ENCODE peak calls at places on chromosomes 7 and 10, in seven cellular contexts. P is cardiac fibroblast, J is lower lobe of right lung, K is foreskin fibroblast, Z is epithelial cell of esophagus, V is astrocyte of the spinal cord, W is left ventricle myocardium inferior. L is an unnamed sample.
A peak's percentile ranks its signal among the peaks of the same experiment; 100 is the strongest.

GRCh38 chr7:80273327-80273726 is 138.7 kb downstream of the GNAI1 start:
- DNase-seq in P (peak; percentile 70), J (no peak), K (peak; percentile 63), Z (peak; percentile 80), V (peak; percentile 41), W (no peak), L (no peak)

GRCh38 chr10:96646251-96646740 is 59.5 kb upstream of the TM9SF3 start:
- DNase-seq in P (no peak), J (no peak), K (no peak), Z (no peak), V (no peak), W (no peak), L (no peak)

GRCh38 chr10:29731760-29732159 is 97.0 kb upstream of the SVIL start:
- DNase-seq in P (peak; percentile 38), J (no peak), K (peak; percentile 80), Z (no peak), V (no peak), W (no peak), L (no peak)

GRCh38 chr10:112871021-112871420 is 79.0 kb upstream of the TCF7L2 start:
- DNase-seq in P (no peak), J (no peak), K (no peak), Z (no peak), V (no peak), W (no peak), L (no peak)

GRCh38 chr10:74194545-74194944 is 43.5 kb downstream of the ADK start:
- DNase-seq in P (peak; percentile 30), J (no peak), K (peak; percentile 12), Z (peak; percentile 36), V (peak; percentile 44), W (no peak), L (no peak)

GRCh38 chr10:132061030-132061429 is 4.7 kb upstream of the JAKMIP3 start:
- DNase-seq in P (no peak), J (no peak), K (no peak), Z (no peak), V (no peak), W (no peak), L (no peak)

GRCh38 chr10:79038841-79039201 is 29.9 kb upstream of the ZMIZ1 start:
- DNase-seq in P (peak; percentile 11), J (peak; percentile 21), K (peak; percentile 73), Z (no peak), V (peak; percentile 3), W (no peak), L (no peak)

GRCh38 chr7:25643770-25644394 is 415.6 kb upstream of the NPVF start:
- DNase-seq in P (no peak), J (no peak), K (no peak), Z (no peak), V (no peak), W (no peak), L (no peak)

GRCh38 chr7:131019351-131019750 is 285.3 kb upstream of the KLF14 start:
- DNase-seq in P (no peak), J (no peak), K (no peak), Z (no peak), V (no peak), W (no peak), L (no peak)

GRCh38 chr7:101667959-101668358 is 38.9 kb upstream of the MYL10 start:
- DNase-seq in P (no peak), J (no peak), K (no peak), Z (no peak), V (no peak), W (no peak), L (no peak)

GRCh38 chr7:101666751-101667150 is 37.7 kb upstream of the MYL10 start:
- DNase-seq in P (no peak), J (no peak), K (peak; percentile 54), Z (no peak), V (no peak), W (no peak), L (no peak)

GRCh38 chr7:101667399-101667798 is 38.3 kb upstream of the MYL10 start:
- DNase-seq in P (no peak), J (no peak), K (no peak), Z (no peak), V (no peak), W (no peak), L (no peak)

GRCh38 chr7:101668726-101669125 is 39.6 kb upstream of the MYL10 start:
- DNase-seq in P (no peak), J (no peak), K (no peak), Z (no peak), V (no peak), W (no peak), L (no peak)

GRCh38 chr7:101669307-101669706 is 40.2 kb upstream of the MYL10 start:
- DNase-seq in P (no peak), J (no peak), K (no peak), Z (no peak), V (no peak), W (no peak), L (no peak)
- TF ChIP-seq CTCF in P (peak; percentile 48), J (peak; percentile 20), K (no peak), Z (peak; percentile 18), V (peak; percentile 30), W (no peak), L (peak; percentile 12)

DNA sequence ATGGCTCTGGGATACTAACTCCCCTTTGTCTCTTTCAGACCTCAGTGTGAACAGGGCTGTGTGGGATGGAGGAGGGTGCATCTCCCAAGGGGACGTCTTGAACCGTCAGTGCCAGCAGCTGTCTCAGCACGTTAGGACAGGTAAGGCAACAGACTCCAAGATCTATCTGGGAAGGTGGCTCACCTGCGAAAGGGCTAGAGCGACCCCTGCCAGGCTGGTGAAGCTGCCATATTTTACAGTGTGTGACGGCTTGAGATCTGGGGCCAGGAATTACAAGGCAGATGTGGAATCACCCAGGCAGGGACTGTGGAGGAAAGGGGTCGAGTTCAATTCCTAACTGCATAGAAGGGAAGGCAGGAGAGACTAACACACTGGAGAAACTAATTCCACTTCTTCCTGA is 11.2 kb downstream of the MUC17 start:
- DNase-seq in P (no peak), J (no peak), K (no peak), Z (peak; percentile 35), V (no peak), W (no peak), L (no peak)
- TF ChIP-seq CTCF in P (no peak), J (no peak), K (no peak), Z (peak; percentile 11), V (no peak), W (no peak), L (no peak)

DNA sequence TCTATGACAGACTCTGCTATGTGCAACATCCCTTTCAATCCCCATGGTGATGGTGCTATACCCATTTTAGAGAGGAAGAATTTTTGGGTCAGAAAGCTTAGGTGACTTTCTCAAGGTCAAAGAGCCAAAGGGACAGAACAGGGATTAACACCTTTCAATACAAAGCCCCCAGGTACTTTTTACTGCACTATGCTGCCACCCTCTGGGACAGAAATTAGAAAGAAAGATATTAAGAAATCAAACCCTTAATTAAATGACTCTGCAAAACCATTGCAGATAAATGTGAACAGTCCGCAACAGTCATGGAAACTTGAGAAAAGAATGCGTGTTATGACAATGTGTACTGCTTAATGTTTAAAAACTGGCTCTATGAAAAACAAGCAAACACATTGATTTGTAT is 673.7 kb downstream of the MAGI2 start:
- DNase-seq in P (no peak), J (no peak), K (no peak), Z (no peak), V (no peak), W (no peak), L (no peak)
- TF ChIP-seq CTCF in P (no peak), J (no peak), K (no peak), Z (no peak), V (no peak), W (no peak), L (no peak)

GRCh38 chr10:43688348-43688892 is 39.7 kb upstream of the ZNF32 start:
- DNase-seq in P (no peak), J (no peak), K (no peak), Z (no peak), V (no peak), W (no peak), L (no peak)

GRCh38 chr10:43684198-43684559 is 35.5 kb upstream of the ZNF32 start:
- DNase-seq in P (no peak), J (no peak), K (no peak), Z (no peak), V (no peak), W (no peak), L (no peak)

GRCh38 chr10:43685744-43686143 is 37.1 kb upstream of the ZNF32 start:
- DNase-seq in P (peak; percentile 35), J (no peak), K (no peak), Z (no peak), V (no peak), W (peak; percentile 58), L (no peak)

GRCh38 chr10:43687373-43687772 is 38.7 kb upstream of the ZNF32 start:
- DNase-seq in P (no peak), J (no peak), K (no peak), Z (no peak), V (no peak), W (no peak), L (no peak)

GRCh38 chr10:43686414-43686813 is 37.7 kb upstream of the ZNF32 start:
- DNase-seq in P (no peak), J (no peak), K (no peak), Z (no peak), V (no peak), W (no peak), L (no peak)
- TF ChIP-seq CTCF in P (no peak), J (no peak), K (no peak), Z (no peak), V (peak; percentile 5), W (peak; percentile 28), L (no peak)

GRCh38 chr10:23358357-23358756 is 13.8 kb upstream of the C10orf67 start:
- DNase-seq in P (peak; percentile 25), J (no peak), K (peak; percentile 43), Z (no peak), V (no peak), W (no peak), L (no peak)
- TF ChIP-seq CTCF in P (peak; percentile 20), J (no peak), K (peak; percentile 36), Z (no peak), V (peak; percentile 40), W (peak; percentile 17), L (peak; percentile 16)